ENCODE peak calls at places on chromosomes 12 and 14, in four cellular contexts. I is psoas muscle, U is tibial nerve, D is neural progenitor cell. H is an unnamed sample.

GRCh38 chr12:102638777-102639176 is 158.4 kb upstream of the IGF1 start:
- DNase-seq in I (no peak), U (no peak), D (no peak), H (no peak)

GRCh38 chr14:90087433-90087832 is 25.6 kb downstream of the KCNK13 start:
- DNase-seq in I (peak; percentile 30), U (peak; percentile 25), D (no peak), H (peak; percentile 26)

GRCh38 chr12:125186471-125187147 is 121.4 kb downstream of the AACS start:
- DNase-seq in I (no peak), U (no peak), D (peak; percentile 58), H (no peak)

GRCh38 chr14:74552623-74553022 is 59.1 kb downstream of the ISCA2 start:
- DNase-seq in I (peak; percentile 79), U (no peak), D (no peak), H (no peak)

GRCh38 chr12:21795648-21796328 is 21.3 kb upstream of the KCNJ8 start:
- DNase-seq in I (no peak), U (no peak), D (no peak), H (no peak)

GRCh38 chr12:100128509-100128908 is 14.2 kb downstream of the BLTP3B start:
- DNase-seq in I (peak; percentile 41), U (peak; percentile 32), D (peak; percentile 55), H (no peak)

GRCh38 chr12:57195186-57195585 is 21.4 kb upstream of the NXPH4 start:
- DNase-seq in I (no peak), U (no peak), D (no peak), H (no peak)

GRCh38 chr14:103516426-103517171 is 6.0 kb downstream of the CKB start:
- DNase-seq in I (no peak), U (no peak), D (no peak), H (no peak)

GRCh38 chr12:78361683-78362082 is 502.9 kb upstream of the SYT1 start:
- DNase-seq in I (no peak), U (no peak), D (no peak), H (no peak)

GRCh38 chr14:73785834-73786631 is 65.6 kb upstream of the PTGR2 start:
- DNase-seq in I (peak; percentile 80), U (peak; percentile 68), D (peak; percentile 69), H (peak; percentile 57)

GRCh38 chr12:117528538-117528937 is 167.1 kb upstream of the NOS1 start:
- DNase-seq in I (no peak), U (no peak), D (no peak), H (no peak)

GRCh38 chr14:69763761-69764510 is 3.0 kb upstream of the SRSF5 start:
- DNase-seq in I (no peak), U (no peak), D (no peak), H (no peak)

GRCh38 chr14:42378274-42378673 is 771.6 kb downstream of the LRFN5 start:
- DNase-seq in I (no peak), U (no peak), D (no peak), H (no peak)

GRCh38 chr12:131196220-131196619 is 242.5 kb downstream of the ADGRD1 start:
- DNase-seq in I (no peak), U (no peak), D (no peak), H (no peak)

GRCh38 chr12:45407188-45407850 is 191.4 kb downstream of the ANO6 start:
- DNase-seq in I (no peak), U (no peak), D (no peak), H (no peak)

GRCh38 chr12:64452559-64453329 is 824 bp downstream of the TBK1 start:
- DNase-seq in I (no peak), U (no peak), D (no peak), H (no peak)

GRCh38 chr14:65361920-65362319 is 50.6 kb upstream of the FUT8 start:
- DNase-seq in I (peak; percentile 49), U (no peak), D (no peak), H (peak; percentile 3)

GRCh38 chr12:79547735-79548347 is 142.9 kb downstream of the PAWR start:
- DNase-seq in I (no peak), U (no peak), D (peak; percentile 64), H (peak; percentile 4)

GRCh38 chr12:71648537-71648936 is 15.1 kb downstream of the ZFC3H1 start:
- DNase-seq in I (no peak), U (no peak), D (no peak), H (no peak)

GRCh38 chr12:6078378-6079083 is 45.9 kb downstream of the VWF start:
- DNase-seq in I (peak; percentile 8), U (no peak), D (no peak), H (no peak)

GRCh38 chr14:69317780-69318179 is 57.8 kb downstream of the GALNT16 start:
- DNase-seq in I (no peak), U (no peak), D (no peak), H (no peak)

GRCh38 chr12:15486859-15487258 is 164.6 kb downstream of the PTPRO start:
- DNase-seq in I (no peak), U (no peak), D (no peak), H (no peak)

GRCh38 chr14:49972199-49972671 is 79.4 kb downstream of the ARF6 start:
- DNase-seq in I (no peak), U (no peak), D (no peak), H (no peak)

GRCh38 chr14:49971156-49972141 is 78.6 kb downstream of the ARF6 start:
- DNase-seq in I (no peak), U (no peak), D (no peak), H (no peak)

GRCh38 chr14:49970474-49971147 is 77.7 kb downstream of the ARF6 start:
- DNase-seq in I (no peak), U (no peak), D (no peak), H (no peak)

GRCh38 chr14:49966971-49967630 is 74.2 kb downstream of the ARF6 start:
- DNase-seq in I (no peak), U (no peak), D (no peak), H (no peak)

DNA sequence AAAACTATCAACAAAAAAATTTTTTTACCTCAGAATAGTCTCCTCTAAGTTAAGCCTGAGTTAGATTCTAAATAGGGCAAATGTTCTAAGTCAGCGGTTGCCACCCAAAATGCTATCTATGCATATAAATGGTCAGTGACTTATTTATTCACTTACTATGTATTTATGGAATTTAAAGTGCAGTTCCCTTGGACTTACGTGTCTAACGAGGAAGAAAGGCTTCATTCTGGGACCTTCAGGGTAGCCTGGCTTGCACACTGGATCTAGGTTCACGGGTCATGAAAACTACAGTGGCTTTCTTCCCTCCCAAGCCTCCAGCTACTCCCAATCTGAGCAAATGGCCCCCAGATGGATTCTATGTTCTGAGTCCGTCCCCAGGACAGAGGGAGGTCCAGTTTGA is 77.1 kb downstream of the ARF6 start:
- DNase-seq in I (no peak), U (no peak), D (no peak), H (no peak)
- H3K27ac ChIP-seq in I (peak overlapping the region; percentile 3), U (peak overlapping the region; percentile 5), D (no peak overlapping the region), H (no peak overlapping the region)

DNA sequence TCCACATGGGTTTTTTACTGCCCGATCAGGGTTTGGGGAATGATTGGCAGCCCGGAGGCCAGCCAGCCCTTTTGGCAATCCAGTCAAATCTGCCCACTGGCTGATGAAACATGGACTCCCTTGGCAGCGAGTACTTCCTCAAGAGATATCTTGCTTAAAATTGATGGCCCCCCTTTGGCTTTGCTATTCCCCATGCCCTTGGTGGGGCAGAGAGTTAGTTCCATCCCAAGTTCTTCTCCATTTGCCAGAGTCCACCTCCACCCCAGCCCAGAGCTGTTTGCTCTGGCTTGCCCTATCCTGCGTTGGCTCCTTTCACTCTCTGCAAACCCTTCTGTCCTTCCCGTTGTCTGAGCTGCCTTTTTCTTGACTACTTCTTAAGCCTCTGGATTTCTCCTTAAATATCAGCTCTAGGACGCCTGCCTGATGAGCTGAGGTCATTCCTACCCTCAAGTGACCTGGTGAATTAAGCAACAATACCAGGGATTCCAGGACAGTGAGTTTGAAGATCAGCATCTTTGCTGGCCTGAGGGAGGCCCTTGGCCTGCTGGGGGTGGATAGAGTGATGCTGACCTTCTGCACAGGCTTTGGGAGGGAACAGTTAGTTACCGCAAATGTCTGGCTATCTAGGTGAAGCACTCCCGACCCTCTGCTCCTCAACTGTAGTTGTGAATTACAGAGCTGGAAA is 212.0 kb downstream of the CACNA1C start:
- DNase-seq in I (peak; percentile 67), U (no peak), D (no peak), H (no peak)
- H3K27ac ChIP-seq in I (no peak overlapping the region), U (no peak overlapping the region), D (no peak overlapping the region), H (no peak overlapping the region)

DNA sequence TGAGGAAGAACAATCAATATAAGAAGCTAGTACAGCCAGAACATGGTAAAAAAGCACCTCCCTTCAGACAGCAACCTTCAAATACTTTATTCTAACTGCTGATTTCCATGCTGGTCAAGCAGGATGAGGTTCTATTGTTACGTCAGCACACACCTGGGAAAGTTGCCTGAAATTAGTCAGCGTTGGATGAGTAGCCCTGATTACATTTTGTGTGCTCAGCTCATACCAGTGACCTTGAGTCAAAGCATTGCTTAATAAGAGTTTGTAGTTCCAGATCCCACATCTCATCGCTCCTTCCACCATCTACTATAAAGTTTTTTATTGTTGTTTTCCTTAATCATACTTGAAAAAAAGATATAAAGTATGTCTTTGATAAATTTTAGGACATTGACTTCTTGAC is 361.5 kb downstream of the EGLN3 start:
- DNase-seq in I (no peak), U (no peak), D (no peak), H (no peak)
- H3K27ac ChIP-seq in I (no peak overlapping the region), U (no peak overlapping the region), D (no peak overlapping the region), H (no peak overlapping the region)

DNA sequence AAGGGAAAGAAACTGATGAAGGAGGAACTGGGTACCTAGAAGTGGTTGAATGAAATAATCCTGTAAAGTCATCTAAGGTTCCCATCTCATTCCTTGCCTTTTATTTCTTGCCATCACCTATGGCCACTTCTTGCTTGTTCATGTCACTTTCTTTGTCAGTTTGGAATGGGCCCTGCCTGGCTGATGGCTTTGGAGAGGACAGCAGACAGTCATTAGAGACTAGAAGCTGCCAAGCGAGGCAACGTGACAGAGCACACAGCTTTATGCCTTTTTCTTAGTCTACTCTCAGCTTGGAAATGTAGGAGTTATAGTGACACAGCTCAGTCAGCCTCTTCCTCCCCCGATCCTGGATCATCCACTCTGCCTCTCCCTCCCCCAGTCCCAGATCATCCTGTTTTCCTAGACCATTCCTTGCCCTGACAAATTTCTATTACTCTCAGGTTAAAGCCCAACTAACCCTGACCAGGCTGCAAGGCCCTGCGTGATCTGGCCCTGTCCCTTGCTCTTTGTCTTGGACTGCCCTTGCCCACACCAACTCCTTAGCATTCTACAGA is 26.6 kb downstream of the ETV6 start:
- DNase-seq in I (no peak), U (no peak), D (no peak), H (no peak)
- H3K27ac ChIP-seq in I (no peak overlapping the region), U (no peak overlapping the region), D (no peak overlapping the region), H (no peak overlapping the region)

DNA sequence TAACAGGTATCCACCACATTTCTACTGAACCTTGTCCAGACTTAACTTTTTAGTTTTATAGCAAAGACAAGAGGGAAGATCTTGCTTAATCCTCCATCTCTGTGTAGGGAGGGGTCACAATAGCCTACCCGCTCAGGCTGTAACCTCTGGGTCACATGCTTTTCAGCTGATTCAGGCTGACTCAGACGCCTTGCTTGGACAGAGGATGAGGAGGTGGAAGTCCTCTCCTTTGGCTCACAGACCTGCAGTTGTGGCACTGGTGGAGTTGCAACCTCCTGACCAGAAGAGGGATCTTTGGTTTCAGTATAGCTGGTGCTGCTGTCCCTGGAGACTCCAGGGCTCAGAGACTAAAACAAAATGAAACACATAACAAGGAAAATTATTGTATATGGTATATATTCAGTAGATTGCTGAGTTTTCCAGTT is 16.2 kb downstream of the ACIN1 start:
- DNase-seq in I (peak; percentile 78), U (peak; percentile 45), D (no peak), H (no peak)
- H3K27ac ChIP-seq in I (peak overlapping the region; percentile 78), U (peak overlapping the region; percentile 11), D (no peak overlapping the region), H (peak overlapping the region; percentile 24)

GRCh38 chr12:93683410-93683809 is 6.2 kb downstream of the CRADD start:
- DNase-seq in I (no peak), U (no peak), D (no peak), H (no peak)
- H3K27ac ChIP-seq in I (peak overlapping the region; percentile 77), U (no peak overlapping the region), D (no peak overlapping the region), H (no peak overlapping the region)

GRCh38 chr12:32893458-32893857 is 3.1 kb downstream of the PKP2 start:
- DNase-seq in I (no peak), U (no peak), D (no peak), H (no peak)
- H3K27ac ChIP-seq in I (no peak overlapping the region), U (no peak overlapping the region), D (no peak overlapping the region), H (no peak overlapping the region)

H was measured in substantia nigra.